ENCODE peak calls at places on chromosomes 4 and X, in seven cellular contexts. U is BJ; D is NCI-H345; O is EH; X is A172; C is D341Med; F is activated T-helper 1 cell treated with anti-CD3 and anti-CD28 coated beads, Interleukin-12 subunit alpha, Interleukin-12 subunit beta, Interleukin-2, Interleukin-4 antibody, amounts not matched to agents 30 ng/mL and 10 ng/mL and 1 ng/mL, durations not matched to agents 14 hours and 24 hours and 36 hours. P is an unnamed sample.
A peak's percentile ranks its signal among the peaks of the same experiment; 100 is the strongest.

GRCh38 chrX:66015152-66015827 is 24.6 kb downstream of the VSIG4 start:
- DNase-seq in U (no peak), D (no peak), O (no peak), X (no peak), C (no peak), F (peak; percentile 15), P (peak; percentile 57)

GRCh38 chrX:119757979-119758681 is at the start of gene SOWAHD:
- DNase-seq in U (no peak), D (peak; percentile 25), O (peak; percentile 44), X (no peak), C (peak; percentile 53), F (peak; percentile 3), P (peak; percentile 33)

GRCh38 chrX:17931855-17932254 is 70.8 kb upstream of the RAI2 start:
- DNase-seq in U (no peak), D (no peak), O (no peak), X (no peak), C (no peak), F (no peak), P (no peak)

GRCh38 chr4:74623041-74623440 is 171.3 kb downstream of the BTC start:
- DNase-seq in U (no peak), D (peak; percentile 11), O (peak; percentile 36), X (peak; percentile 33), C (peak; percentile 62), F (no peak), P (peak; percentile 30)

GRCh38 chrX:154396948-154397887 is 959 bp upstream of the RPL10 start:
- DNase-seq in U (no peak), D (peak; percentile 41), O (peak; percentile 76), X (no peak), C (peak; percentile 71), F (peak; percentile 59), P (peak; percentile 71)

GRCh38 chrX:132692066-132692465 is 203.2 kb upstream of the MBNL3 start:
- DNase-seq in U (no peak), D (no peak), O (no peak), X (no peak), C (no peak), F (no peak), P (no peak)

GRCh38 chr4:6953751-6954380 is 44.2 kb downstream of the TBC1D14 start:
- DNase-seq in U (peak; percentile 11), D (peak; percentile 52), O (peak; percentile 80), X (no peak), C (peak; percentile 44), F (no peak), P (no peak)

GRCh38 chrX:50704987-50705386 is 109.0 kb downstream of the SHROOM4 start:
- DNase-seq in U (no peak), D (no peak), O (peak; percentile 25), X (no peak), C (no peak), F (no peak), P (no peak)

GRCh38 chr4:155889036-155889793 is 14.3 kb upstream of the TDO2 start:
- DNase-seq in U (peak; percentile 64), D (no peak), O (peak; percentile 82), X (peak; percentile 93), C (no peak), F (no peak), P (no peak)

GRCh38 chr4:73674451-73674919 is 54.2 kb upstream of the RASSF6 start:
- DNase-seq in U (no peak), D (no peak), O (peak; percentile 50), X (no peak), C (no peak), F (no peak), P (no peak)

GRCh38 chrX:11557120-11557519 is 108.6 kb downstream of the ARHGAP6 start:
- DNase-seq in U (peak; percentile 12), D (no peak), O (peak; percentile 76), X (peak; percentile 79), C (no peak), F (no peak), P (no peak)

GRCh38 chr4:78520808-78521226 is 30.8 kb upstream of the ANXA3 start:
- DNase-seq in U (peak; percentile 25), D (no peak), O (peak; percentile 26), X (no peak), C (no peak), F (no peak), P (no peak)

GRCh38 chr4:155667538-155668511 is 1.2 kb downstream of the GUCY1A1 start:
- DNase-seq in U (no peak), D (peak; percentile 36), O (peak; percentile 37), X (no peak), C (peak; percentile 83), F (no peak), P (peak; percentile 22)

GRCh38 chr4:69096111-69096656 is at the start of gene UGT2B7:
- DNase-seq in U (no peak), D (no peak), O (no peak), X (no peak), C (no peak), F (no peak), P (no peak)

GRCh38 chr4:85741921-85742591 is 267.1 kb downstream of the ARHGAP24 start:
- DNase-seq in U (no peak), D (peak; percentile 11), O (no peak), X (no peak), C (no peak), F (no peak), P (no peak)

GRCh38 chrX:150544222-150544787 is 24.1 kb upstream of the MTM1 start:
- DNase-seq in U (no peak), D (no peak), O (peak; percentile 15), X (no peak), C (no peak), F (no peak), P (peak; percentile 25)

GRCh38 chrX:15056044-15056443 is 182.8 kb downstream of the MOSPD2 start:
- DNase-seq in U (no peak), D (no peak), O (no peak), X (peak; percentile 22), C (no peak), F (no peak), P (no peak)

GRCh38 chr4:82753238-82753637 is 45.4 kb downstream of the SCD5 start:
- DNase-seq in U (no peak), D (no peak), O (peak; percentile 30), X (no peak), C (no peak), F (no peak), P (no peak)

GRCh38 chr4:80070880-80071620 is 2.0 kb downstream of the ANTXR2 start:
- DNase-seq in U (peak; percentile 18), D (no peak), O (peak; percentile 56), X (no peak), C (no peak), F (no peak), P (no peak)

GRCh38 chr4:67575232-67575888 is 16.8 kb downstream of the STAP1 start:
- DNase-seq in U (no peak), D (no peak), O (no peak), X (no peak), C (no peak), F (no peak), P (no peak)

GRCh38 chr4:90028460-90028859 is 98.7 kb upstream of the CCSER1 start:
- DNase-seq in U (no peak), D (no peak), O (no peak), X (no peak), C (no peak), F (no peak), P (no peak)

GRCh38 chr4:92994727-92995126 is 691.0 kb downstream of the GRID2 start:
- DNase-seq in U (no peak), D (no peak), O (no peak), X (no peak), C (no peak), F (no peak), P (no peak)

GRCh38 chr4:79913581-79913980 is 159.4 kb downstream of the ANTXR2 start:
- DNase-seq in U (no peak), D (no peak), O (peak; percentile 73), X (peak; percentile 14), C (no peak), F (no peak), P (no peak)

GRCh38 chr4:2827874-2828751 is 15.5 kb upstream of the ADD1 start:
- DNase-seq in U (no peak), D (no peak), O (no peak), X (no peak), C (no peak), F (no peak), P (no peak)

GRCh38 chr4:116385583-116385982 is 699.8 kb downstream of the TRAM1L1 start:
- DNase-seq in U (no peak), D (no peak), O (no peak), X (no peak), C (no peak), F (no peak), P (no peak)

GRCh38 chr4:70619288-70619687 is 9.3 kb upstream of the ENAM start:
- DNase-seq in U (no peak), D (no peak), O (no peak), X (no peak), C (no peak), F (no peak), P (no peak)

GRCh38 chr4:99315839-99316238 is 5.4 kb downstream of the ADH1B start:
- DNase-seq in U (no peak), D (no peak), O (no peak), X (no peak), C (no peak), F (no peak), P (no peak)

GRCh38 chr4:86934147-86934771 is 552 bp upstream of the AFF1 start:
- DNase-seq in U (no peak), D (no peak), O (no peak), X (no peak), C (no peak), F (no peak), P (peak; percentile 39)

GRCh38 chrX:7552758-7553157 is 290.2 kb upstream of the VCX start:
- DNase-seq in U (no peak), D (no peak), O (no peak), X (no peak), C (no peak), F (no peak), P (no peak)

GRCh38 chr4:78777556-78777900 is 1.4 kb downstream of the BMP2K start:
- DNase-seq in U (no peak), D (no peak), O (no peak), X (no peak), C (no peak), F (no peak), P (no peak)

GRCh38 chrX:13898603-13899002 is 81.7 kb upstream of the GPM6B start:
- DNase-seq in U (no peak), D (no peak), O (no peak), X (peak; percentile 30), C (no peak), F (no peak), P (no peak)

GRCh38 chrX:129724767-129725166 is 14.0 kb upstream of the XPNPEP2 start:
- DNase-seq in U (no peak), D (no peak), O (no peak), X (no peak), C (no peak), F (no peak), P (no peak)

GRCh38 chr4:78058591-78059523 is 1.7 kb downstream of the FRAS1 start:
- DNase-seq in U (no peak), D (peak; percentile 42), O (peak; percentile 55), X (peak; percentile 3), C (peak; percentile 79), F (no peak), P (no peak)

GRCh38 chrX:49919617-49920016 is 2.8 kb upstream of the CLCN5 start:
- DNase-seq in U (no peak), D (peak; percentile 33), O (peak; percentile 43), X (peak; percentile 13), C (peak; percentile 38), F (no peak), P (peak; percentile 40)

GRCh38 chrX:25524150-25524549 is 508.4 kb upstream of the ARX start:
- DNase-seq in U (no peak), D (no peak), O (no peak), X (peak; percentile 76), C (no peak), F (no peak), P (no peak)

GRCh38 chr4:19739101-19739651 is 512.5 kb upstream of the SLIT2 start:
- DNase-seq in U (peak; percentile 37), D (peak; percentile 32), O (peak; percentile 87), X (peak; percentile 87), C (no peak), F (no peak), P (no peak)

GRCh38 chr4:24910504-24910903 is 2.3 kb downstream of the CCDC149 start:
- DNase-seq in U (no peak), D (no peak), O (peak; percentile 82), X (no peak), C (no peak), F (no peak), P (no peak)

GRCh38 chr4:126564283-126564854 is 1068.4 kb upstream of the INTU start:
- DNase-seq in U (no peak), D (no peak), O (no peak), X (no peak), C (no peak), F (no peak), P (no peak)

P was measured in activated CD8-positive, alpha-beta T cell treated with anti-CD3 and anti-CD28 coated beads, Interleukin-2, amount 10 ng/mL, durations not matched to agents 7 days and 5 days.